ENCODE peak calls at places on chromosome 1, in eight cellular contexts. K, F, R, M, Q, I, E and C are unnamed samples.
A peak's percentile ranks its signal among the peaks of the same experiment; 100 is the strongest.

GRCh38 chr1:50418600-50419109 is 4.6 kb downstream of the DMRTA2 start:
- ATAC-seq in K (no peak), F (peak; percentile 14), R (peak; percentile 45), M (no peak), Q (peak; percentile 5), I (no peak), E (peak; percentile 8), C (no peak)

GRCh38 chr1:42177551-42177981 is 13.0 kb upstream of the GUCA2A start:
- ATAC-seq in K (no peak), F (no peak), R (no peak), M (peak; percentile 71), Q (no peak), I (no peak), E (no peak), C (no peak)

GRCh38 chr1:68230901-68231626 is 1.3 kb downstream of the WLS start:
- ATAC-seq in K (no peak), F (peak; percentile 53), R (peak; percentile 16), M (peak; percentile 63), Q (no peak), I (peak; percentile 40), E (peak; percentile 39), C (peak; percentile 39)

GRCh38 chr1:165551469-165551868 is 7.7 kb downstream of the LRRC52 start:
- ATAC-seq in K (no peak), F (no peak), R (no peak), M (no peak), Q (no peak), I (no peak), E (no peak), C (no peak)

GRCh38 chr1:54249798-54250497 is 50.0 kb downstream of the MRPL37 start:
- ATAC-seq in K (no peak), F (peak; percentile 60), R (peak; percentile 72), M (no peak), Q (no peak), I (no peak), E (peak; percentile 25), C (no peak)

GRCh38 chr1:82775402-82776000 is 974.8 kb downstream of the ADGRL2 start:
- ATAC-seq in K (peak; percentile 54), F (no peak), R (no peak), M (peak; percentile 30), Q (no peak), I (peak; percentile 52), E (no peak), C (no peak)

GRCh38 chr1:231414260-231415016 is 7.6 kb downstream of the EGLN1 start:
- ATAC-seq in K (no peak), F (no peak), R (no peak), M (no peak), Q (no peak), I (no peak), E (no peak), C (no peak)

GRCh38 chr1:207316141-207316540 is 5.3 kb upstream of the CD55 start:
- ATAC-seq in K (no peak), F (no peak), R (no peak), M (no peak), Q (no peak), I (no peak), E (peak; percentile 67), C (peak; percentile 39)